ENCODE peak calls at places on chromosomes 5 and 9, in four cellular contexts. G is K562, K is HepG2, P is GM12878. Z is an unnamed sample.

GRCh38 chr5:150457562-150458240 is 8.2 kb upstream of the RPS14 start:
- DNase-seq in G (no peak), K (no peak), P (no peak), Z (no peak)

GRCh38 chr9:122110100-122110833 is 17.2 kb upstream of the TTLL11 start:
- DNase-seq in G (no peak), K (no peak), P (no peak), Z (no peak)

GRCh38 chr5:43312076-43312620 is 1.1 kb downstream of the HMGCS1 start:
- DNase-seq in G (no peak), K (no peak), P (no peak), Z (no peak)

GRCh38 chr9:113807173-113808061 is 68.7 kb upstream of the ZNF618 start:
- DNase-seq in G (peak; percentile 81), K (peak; percentile 19), P (no peak), Z (peak; percentile 80)

GRCh38 chr5:5140051-5141010 is at the start of gene ADAMTS16:
- DNase-seq in G (no peak), K (no peak), P (no peak), Z (no peak)

GRCh38 chr5:74266132-74266531 is 374.4 kb downstream of the ENC1 start:
- DNase-seq in G (no peak), K (peak; percentile 9), P (no peak), Z (no peak)

GRCh38 chr5:178203670-178204204 is 596 bp upstream of the HNRNPAB start:
- DNase-seq in G (no peak), K (no peak), P (no peak), Z (no peak)

GRCh38 chr5:68287976-68288755 is 72.6 kb downstream of the PIK3R1 start:
- DNase-seq in G (peak; percentile 20), K (peak; percentile 88), P (peak; percentile 77), Z (peak; percentile 76)

GRCh38 chr9:132876849-132877248 is 1.2 kb downstream of the AK8 start:
- DNase-seq in G (no peak), K (no peak), P (no peak), Z (no peak)
- TF ChIP-seq CBX5 in G (no peak), K (no peak), P (no peak), Z (no peak)

GRCh38 chr9:89387970-89388867 is 69.9 kb downstream of the SECISBP2 start:
- DNase-seq in G (no peak), K (peak; percentile 65), P (no peak), Z (no peak)
- TF ChIP-seq POLR2AphosphoS5 in G (no peak), K (no peak), P (no peak), Z (no peak)

GRCh38 chr5:80502795-80503194 is 14.9 kb downstream of the FAM151B start:
- DNase-seq in G (no peak), K (no peak), P (no peak), Z (no peak)
- TF ChIP-seq CBX5 in G (no peak), K (no peak), P (no peak), Z (no peak)

GRCh38 chr9:93041108-93041802 is 17.2 kb upstream of the SUSD3 start:
- DNase-seq in G (peak; percentile 74), K (no peak), P (no peak), Z (no peak)

GRCh38 chr9:93040409-93040808 is 18.1 kb upstream of the SUSD3 start:
- DNase-seq in G (no peak), K (no peak), P (no peak), Z (no peak)

GRCh38 chr9:93038918-93039317 is 19.6 kb upstream of the SUSD3 start:
- DNase-seq in G (no peak), K (no peak), P (no peak), Z (no peak)

GRCh38 chr9:93039456-93039855 is 19.0 kb upstream of the SUSD3 start:
- DNase-seq in G (no peak), K (no peak), P (no peak), Z (no peak)

DNA sequence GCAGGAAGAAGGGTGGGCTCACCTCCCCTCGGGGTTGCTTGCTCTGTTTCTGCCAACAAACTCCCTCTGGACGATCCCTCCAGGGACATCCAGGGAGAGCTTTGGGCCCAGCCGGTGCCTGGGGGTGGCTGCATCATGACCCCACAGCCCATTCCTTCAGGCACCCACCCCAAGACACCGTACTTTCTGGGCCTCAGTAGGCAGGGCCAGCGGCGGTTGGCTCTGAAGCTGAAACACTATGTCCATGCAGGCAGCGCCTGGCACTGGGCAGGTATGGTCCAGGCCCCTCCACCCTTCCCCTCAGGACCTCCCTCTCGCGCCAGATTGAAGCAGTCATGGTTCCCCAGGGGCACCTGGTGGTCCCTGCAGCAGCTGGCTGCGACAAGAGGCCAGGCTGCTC is 18.5 kb upstream of the SUSD3 start:
- DNase-seq in G (no peak), K (no peak), P (no peak), Z (no peak)
- TF ChIP-seq POLR2AphosphoS5 in G (no peak), K (no peak), P (no peak), Z (no peak)

GRCh38 chr9:77974414-77974813 is 57.2 kb downstream of the GNAQ start:
- DNase-seq in G (no peak), K (no peak), P (no peak), Z (no peak)

GRCh38 chr9:77978086-77978781 is 53.4 kb downstream of the GNAQ start:
- DNase-seq in G (no peak), K (no peak), P (no peak), Z (no peak)

GRCh38 chr9:77980622-77981021 is 51.0 kb downstream of the GNAQ start:
- DNase-seq in G (no peak), K (no peak), P (no peak), Z (no peak)

GRCh38 chr9:77975023-77975422 is 56.6 kb downstream of the GNAQ start:
- DNase-seq in G (no peak), K (no peak), P (no peak), Z (no peak)

GRCh38 chr9:77977210-77977611 is 54.4 kb downstream of the GNAQ start:
- DNase-seq in G (peak; percentile 32), K (peak; percentile 79), P (no peak), Z (peak; percentile 44)
- TF ChIP-seq CBX5 in G (no peak), K (no peak), P (no peak), Z (no peak)

DNA sequence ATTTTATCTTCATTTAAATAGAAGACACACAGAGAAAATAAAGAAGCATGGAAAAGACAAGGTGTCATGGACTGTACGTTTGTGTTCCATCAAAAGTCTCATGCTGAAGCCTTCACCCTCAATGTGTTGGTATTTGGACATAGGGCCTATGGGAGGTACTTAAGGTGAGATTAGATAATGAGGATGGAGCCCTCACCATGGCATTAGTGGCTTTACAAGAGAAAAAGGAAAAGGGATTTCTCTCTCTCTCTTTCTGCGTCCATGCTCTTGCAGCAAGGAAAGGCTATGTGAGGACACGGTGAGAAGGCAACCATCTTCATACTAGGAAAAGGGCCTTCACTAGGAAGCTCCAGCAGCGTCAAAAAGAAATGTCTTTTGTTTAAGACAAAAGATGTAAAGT is 797.0 kb upstream of the CDH10 start:
- DNase-seq in G (no peak), K (no peak), P (no peak), Z (no peak)
- TF ChIP-seq POLR2AphosphoS5 in G (no peak), K (no peak), P (no peak), Z (peak; percentile 71)

Z was measured in H1.